ENCODE peak calls at places on chromosomes 5 and 9, in ten cellular contexts. A, N, P, V, Q, M, X, G, Y and C are unnamed samples.

GRCh38 chr5:59473611-59474010 is 419.9 kb downstream of the PDE4D start:
- DNase-seq in N (no peak), Y (no peak), V (no peak), A (no peak), X (no peak), M (no peak), G (no peak), P (no peak), Q (no peak), C (no peak)

GRCh38 chr9:35253075-35253474 is 91.3 kb downstream of the UNC13B start:
- DNase-seq in Q (no peak), Y (no peak), X (no peak), G (no peak), N (no peak), M (no peak), A (no peak), V (no peak), P (no peak), C (no peak)

GRCh38 chr9:27414215-27414731 is 109.8 kb upstream of the IFNK start:
- DNase-seq in G (no peak), X (no peak), A (no peak), Q (no peak), Y (no peak), M (no peak), V (no peak), P (no peak), N (no peak), C (no peak)

GRCh38 chr5:173383711-173384110 is 55.5 kb upstream of the STC2 start:
- DNase-seq in X (no peak), P (no peak), V (no peak), M (no peak), Y (no peak), A (no peak), Q (no peak), N (no peak), G (no peak), C (no peak)

GRCh38 chr5:89036166-89036565 is 153.2 kb upstream of the MEF2C start:
- DNase-seq in N (no peak), G (no peak), X (no peak), Q (no peak), M (no peak), P (no peak), V (no peak), A (no peak), Y (no peak), C (no peak)

GRCh38 chr9:131319486-131319885 is 30.0 kb downstream of the PLPP7 start:
- DNase-seq in A (no peak), X (no peak), Q (no peak), N (no peak), M (no peak), P (no peak), G (no peak), V (no peak), Y (no peak), C (no peak)

GRCh38 chr5:160269017-160269416 is 39.7 kb downstream of the FABP6 start:
- DNase-seq in Q (no peak), A (no peak), P (no peak), X (no peak), V (no peak), Y (peak), M (peak), G (no peak), N (no peak), C (peak)

GRCh38 chr5:1541662-1542008 is 17.9 kb upstream of the LPCAT1 start:
- DNase-seq in X (no peak), N (no peak), A (no peak), Y (no peak), Q (no peak), G (no peak), V (no peak), M (no peak), P (no peak), C (no peak)